ENCODE peak calls at places on chromosomes 1 and 21, in five cellular contexts. F is thoracic aorta; N is transverse colon; W is left ventricle myocardium inferior; S is CD4-positive, CD25-positive, alpha-beta regulatory T cell. P is an unnamed sample.

GRCh38 chr1:12617511-12617900 is 504 bp downstream of the DHRS3 start:
- DNase-seq in F (no peak), N (peak; percentile 46), W (no peak), S (peak; percentile 50), P (no peak)

GRCh38 chr1:43549921-43550597 is 19.4 kb downstream of the PTPRF start:
- DNase-seq in F (no peak), N (peak; percentile 92), W (peak; percentile 28), S (no peak), P (peak; percentile 88)

GRCh38 chr1:83516369-83516768 is 482.6 kb downstream of the TTLL7 start:
- DNase-seq in F (no peak), N (no peak), W (no peak), S (no peak), P (no peak)

GRCh38 chr1:50157306-50157705 is 48.6 kb downstream of the ELAVL4 start:
- DNase-seq in F (no peak), N (no peak), W (no peak), S (no peak), P (no peak)

GRCh38 chr1:90616395-90616794 is 100.7 kb downstream of the BARHL2 start:
- DNase-seq in F (no peak), N (no peak), W (no peak), S (no peak), P (peak; percentile 25)

GRCh38 chr1:227378876-227379554 is 60.7 kb upstream of the CDC42BPA start:
- DNase-seq in F (no peak), N (no peak), W (no peak), S (no peak), P (no peak)

GRCh38 chr1:41353744-41354143 is 7.5 kb upstream of the FOXO6 start:
- DNase-seq in F (no peak), N (no peak), W (no peak), S (no peak), P (peak; percentile 26)

GRCh38 chr1:21828075-21828474 is 16.0 kb downstream of the LDLRAD2 start:
- DNase-seq in F (no peak), N (no peak), W (no peak), S (no peak), P (no peak)

GRCh38 chr1:47208374-47208850 is 18.6 kb upstream of the PDZK1IP1 start:
- DNase-seq in F (no peak), N (no peak), W (no peak), S (no peak), P (peak; percentile 74)

GRCh38 chr21:33971492-33972013 is 55.9 kb upstream of the ATP5PO start:
- DNase-seq in F (no peak), N (no peak), W (no peak), S (no peak), P (peak; percentile 45)

GRCh38 chr1:226723640-226724532 is 15.2 kb downstream of the ITPKB start:
- DNase-seq in F (no peak), N (no peak), W (no peak), S (no peak), P (no peak)

GRCh38 chr1:67239738-67240137 is 67.9 kb upstream of the IL12RB2 start:
- DNase-seq in F (no peak), N (no peak), W (no peak), S (no peak), P (no peak)

GRCh38 chr1:62728963-62729362 is 40.8 kb upstream of the DOCK7 start:
- DNase-seq in F (no peak), N (no peak), W (no peak), S (no peak), P (no peak)

GRCh38 chr1:16420719-16421118 is 16.5 kb downstream of the SPATA21 start:
- DNase-seq in F (no peak), N (peak; percentile 8), W (no peak), S (peak; percentile 69), P (no peak)

GRCh38 chr21:44579056-44579832 is 1.2 kb downstream of the KRTAP10-5 start:
- DNase-seq in F (no peak), N (no peak), W (no peak), S (no peak), P (no peak)

GRCh38 chr1:111515291-111516007 is 12.0 kb upstream of the ADORA3 start:
- DNase-seq in F (no peak), N (peak; percentile 27), W (peak; percentile 84), S (no peak), P (no peak)

GRCh38 chr1:220768127-220768601 is 18.5 kb upstream of the MTARC1 start:
- DNase-seq in F (no peak), N (no peak), W (no peak), S (no peak), P (no peak)

GRCh38 chr1:67407498-67407897 is 22.7 kb downstream of the SERBP1 start:
- DNase-seq in F (no peak), N (no peak), W (no peak), S (no peak), P (no peak)

GRCh38 chr1:159162511-159163265 is 8.7 kb upstream of the CADM3 start:
- DNase-seq in F (no peak), N (no peak), W (no peak), S (no peak), P (no peak)

GRCh38 chr1:67463298-67463960 is 33.2 kb upstream of the SERBP1 start:
- DNase-seq in F (no peak), N (no peak), W (no peak), S (no peak), P (no peak)

GRCh38 chr21:28961927-28962326 is 30.8 kb downstream of the LTN1 start:
- DNase-seq in F (no peak), N (no peak), W (no peak), S (no peak), P (no peak)

GRCh38 chr1:52633291-52633754 is 355 bp downstream of the SHISAL2A start:
- DNase-seq in F (no peak), N (no peak), W (no peak), S (no peak), P (peak; percentile 73)

GRCh38 chr1:1470626-1471388 is 758 bp upstream of the ATAD3B start:
- DNase-seq in F (no peak), N (peak; percentile 44), W (no peak), S (no peak), P (no peak)

GRCh38 chr1:55893155-55893554 is 678.0 kb upstream of the USP24 start:
- DNase-seq in F (no peak), N (no peak), W (no peak), S (no peak), P (no peak)

GRCh38 chr1:156124557-156125483 is 10.3 kb downstream of the LMNA start:
- DNase-seq in F (no peak), N (peak; percentile 81), W (no peak), S (no peak), P (no peak)

GRCh38 chr1:156128749-156129682 is 14.5 kb downstream of the LMNA start:
- DNase-seq in F (no peak), N (peak; percentile 40), W (peak; percentile 52), S (no peak), P (no peak)

GRCh38 chr1:156123356-156124196 is 9.1 kb downstream of the LMNA start:
- DNase-seq in F (peak; percentile 91), N (peak; percentile 95), W (peak; percentile 96), S (no peak), P (peak; percentile 76)

GRCh38 chr1:156126701-156127534 is 12.4 kb downstream of the LMNA start:
- DNase-seq in F (no peak), N (peak; percentile 70), W (peak; percentile 41), S (peak; percentile 53), P (no peak)

DNA sequence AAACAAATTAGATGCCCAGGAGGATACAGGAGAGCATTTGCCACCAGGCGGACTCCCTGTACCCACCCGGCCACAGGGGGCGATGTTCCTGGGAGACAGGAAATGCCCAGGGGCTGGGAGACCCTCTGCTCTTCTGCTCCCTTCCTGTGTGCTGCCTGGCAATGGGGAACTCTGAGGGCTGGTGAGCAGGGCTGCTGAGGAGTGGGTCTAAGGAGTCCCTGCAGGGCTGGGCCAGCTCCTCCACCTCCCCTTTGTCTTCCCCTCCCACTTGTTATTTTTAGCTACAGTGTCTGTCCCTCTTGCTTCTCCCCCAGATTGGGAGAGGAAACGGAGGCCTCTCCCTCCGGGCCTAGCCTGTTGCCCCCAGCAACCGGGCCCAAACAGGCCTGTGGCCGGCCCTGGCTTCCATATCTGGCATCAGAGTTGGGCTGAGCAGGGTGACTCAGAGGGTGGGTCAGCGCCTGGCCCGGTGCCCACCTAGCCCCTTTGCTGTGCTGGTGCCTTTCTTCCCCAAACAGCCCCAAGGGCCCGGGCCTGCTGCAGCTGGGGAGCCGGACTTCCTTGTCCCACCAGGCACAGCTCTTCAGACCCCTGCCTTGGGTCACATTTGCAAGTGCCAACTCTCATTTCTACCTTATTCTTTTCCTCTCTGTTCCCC is 11.7 kb downstream of the LMNA start:
- DNase-seq in F (peak; percentile 90), N (peak; percentile 82), W (peak; percentile 93), S (no peak), P (peak; percentile 88)
- H3K4me1 ChIP-seq in F (peaks cover 90% of the 10 kb centered on the region), N (peaks cover 84% of the 10 kb centered on the region), W (peaks cover 100% of the 10 kb centered on the region), S (peaks cover 83% of the 10 kb centered on the region), P (peaks cover 31% of the 10 kb centered on the region)

DNA sequence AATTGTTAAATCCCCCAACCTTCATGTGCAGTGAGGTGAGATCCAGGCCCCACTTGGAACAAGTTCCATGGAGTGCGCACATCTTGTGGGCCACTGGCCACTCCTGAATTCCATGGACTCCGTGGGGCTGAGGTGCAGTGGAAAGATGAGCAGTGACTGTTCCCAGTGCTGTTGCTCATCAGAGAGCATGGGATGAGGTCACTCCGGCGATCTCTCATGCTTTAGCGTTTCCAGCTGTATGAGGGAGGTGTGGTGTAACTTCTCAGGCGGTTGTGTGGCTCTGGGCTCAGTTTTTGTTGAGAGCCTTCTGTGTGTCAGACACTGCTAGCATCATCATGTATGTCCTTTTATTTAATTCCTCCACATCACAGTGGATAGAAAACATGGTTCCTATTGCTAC is 96.2 kb downstream of the GALNT2 start:
- DNase-seq in F (no peak), N (no peak), W (no peak), S (no peak), P (no peak)
- H3K4me1 ChIP-seq in F (peaks cover 42% of the 10 kb centered on the region), N (peaks cover 13% of the 10 kb centered on the region), W (peaks cover 58% of the 10 kb centered on the region), S (no peaks in the 10 kb centered on the region), P (peaks cover 2% of the 10 kb centered on the region)

GRCh38 chr21:38295997-38296764 is 39.4 kb downstream of the KCNJ15 start:
- DNase-seq in F (no peak), N (no peak), W (no peak), S (no peak), P (no peak)
- H3K4me1 ChIP-seq in F (peaks cover 14% of the 10 kb centered on the region), N (peaks cover 6% of the 10 kb centered on the region), W (peaks cover 33% of the 10 kb centered on the region), S (no peaks in the 10 kb centered on the region), P (peaks cover 10% of the 10 kb centered on the region)

DNA sequence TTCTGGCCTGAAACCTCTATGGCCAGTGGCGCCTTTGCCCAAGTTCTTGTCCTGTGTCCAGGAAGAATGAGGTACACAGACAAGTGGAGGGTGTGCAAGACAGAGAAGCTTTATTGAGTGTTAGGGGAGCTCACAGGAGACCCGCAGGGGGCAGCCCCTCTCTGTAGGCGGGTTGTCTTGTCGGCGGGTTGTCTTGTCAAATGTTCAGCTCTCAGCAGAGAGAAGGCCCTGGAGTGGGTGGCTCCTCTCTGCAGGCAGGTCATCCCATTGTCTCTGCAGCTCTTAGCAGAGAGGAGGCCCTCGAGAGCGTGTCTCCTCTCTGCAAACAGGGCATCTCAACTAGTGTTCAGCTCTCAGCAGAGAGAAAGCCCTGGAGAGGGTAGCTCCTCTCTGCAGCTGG is 10.9 kb downstream of the COL6A2 start:
- DNase-seq in F (no peak), N (no peak), W (no peak), S (no peak), P (no peak)
- H3K4me1 ChIP-seq in F (peaks cover 38% of the 10 kb centered on the region), N (peaks cover 15% of the 10 kb centered on the region), W (peaks cover 30% of the 10 kb centered on the region), S (no peaks in the 10 kb centered on the region), P (no peaks in the 10 kb centered on the region)

P was measured in H1.